ENCODE peak calls at places on chromosomes 12 and 14, in four cellular contexts. X, Z, E and M are unnamed samples.

GRCh38 chr14:102076793-102077759 is 9.8 kb downstream of the HSP90AA1 start:
- DNase-seq in X (no peak), Z (no peak), E (no peak), M (no peak)

GRCh38 chr14:32512813-32513212 is 183.7 kb downstream of the AKAP6 start:
- DNase-seq in X (no peak), Z (no peak), E (no peak), M (no peak)

GRCh38 chr12:104720346-104721064 is 237.6 kb downstream of the SLC41A2 start:
- DNase-seq in X (no peak), Z (no peak), E (no peak), M (no peak)

GRCh38 chr12:22042981-22043669 is 2.9 kb upstream of the CMAS start:
- DNase-seq in X (no peak), Z (no peak), E (no peak), M (no peak)

GRCh38 chr12:115870527-115870926 is 407.0 kb downstream of the MED13L start:
- DNase-seq in X (peak), Z (no peak), E (no peak), M (no peak)

GRCh38 chr12:95949801-95950206 is 6.7 kb downstream of the AMDHD1 start:
- DNase-seq in X (no peak), Z (peak), E (no peak), M (no peak)

GRCh38 chr14:67704484-67705089 is 2.9 kb downstream of the RDH12 start:
- DNase-seq in X (no peak), Z (peak), E (no peak), M (no peak)

GRCh38 chr12:13164271-13164670 is 32.3 kb upstream of the EMP1 start:
- DNase-seq in X (no peak), Z (no peak), E (no peak), M (no peak)

GRCh38 chr12:123431951-123432886 is 4.3 kb downstream of the RILPL2 start:
- DNase-seq in X (no peak), Z (no peak), E (no peak), M (no peak)

GRCh38 chr12:22598763-22599161 is 26.2 kb upstream of the ETNK1 start:
- DNase-seq in X (no peak), Z (no peak), E (no peak), M (no peak)

GRCh38 chr12:6372403-6373003 is 2.9 kb downstream of the SCNN1A start:
- DNase-seq in X (no peak), Z (no peak), E (no peak), M (no peak)

GRCh38 chr14:32808574-32809098 is 130.0 kb upstream of the NPAS3 start:
- DNase-seq in X (no peak), Z (no peak), E (no peak), M (no peak)

GRCh38 chr12:75334384-75335030 is at the start of gene GLIPR1L1:
- DNase-seq in X (peak), Z (peak), E (peak), M (peak)